ENCODE peak calls at places on chromosomes 13 and 19, in five cellular contexts. One of them, this sample, is unnamed.
A peak's percentile ranks its signal among the peaks of the same experiment; 100 is the strongest.

GRCh38 chr13:66036024-66036614 is 1194.0 kb downstream of the PCDH9 start:
- DNase-seq in HCT116: no peak
- DNase-seq in PC-3: no peak
- DNase-seq in GM23248: no peak
- DNase-seq in MM.1S: no peak
- DNase-seq in this sample: peak; percentile 62

GRCh38 chr13:46797468-46798237 is 692 bp upstream of the ESD start:
- DNase-seq in HCT116: no peak
- DNase-seq in PC-3: no peak
- DNase-seq in GM23248: peak; percentile 73
- DNase-seq in MM.1S: no peak
- DNase-seq in this sample: peak; percentile 6

GRCh38 chr13:69857188-69857821 is 250.3 kb upstream of the ATXN8OS start:
- DNase-seq in HCT116: peak; percentile 45
- DNase-seq in PC-3: peak; percentile 66
- DNase-seq in GM23248: peak; percentile 50
- DNase-seq in MM.1S: peak; percentile 40
- DNase-seq in this sample: peak; percentile 75

GRCh38 chr13:45370922-45371406 is 30.0 kb upstream of the TPT1 start:
- DNase-seq in HCT116: no peak
- DNase-seq in PC-3: peak; percentile 60
- DNase-seq in GM23248: peak; percentile 84
- DNase-seq in MM.1S: no peak
- DNase-seq in this sample: peak; percentile 87

GRCh38 chr13:98390086-98390697 is 186.7 kb downstream of the STK24 start:
- DNase-seq in HCT116: no peak
- DNase-seq in PC-3: no peak
- DNase-seq in GM23248: peak; percentile 32
- DNase-seq in MM.1S: no peak
- DNase-seq in this sample: no peak

GRCh38 chr13:49877629-49878218 is 58.4 kb downstream of the SPRYD7 start:
- DNase-seq in HCT116: no peak
- DNase-seq in PC-3: peak; percentile 22
- DNase-seq in GM23248: no peak
- DNase-seq in MM.1S: no peak
- DNase-seq in this sample: peak; percentile 41

GRCh38 chr19:13063461-13064091 is 39.1 kb downstream of the LYL1 start:
- DNase-seq in HCT116: no peak
- DNase-seq in PC-3: no peak
- DNase-seq in GM23248: no peak
- DNase-seq in MM.1S: no peak
- DNase-seq in this sample: no peak

GRCh38 chr19:35868172-35868822 is at the start of gene APLP1:
- DNase-seq in HCT116: no peak
- DNase-seq in PC-3: peak; percentile 54
- DNase-seq in GM23248: peak; percentile 79
- DNase-seq in MM.1S: peak; percentile 23
- DNase-seq in this sample: peak; percentile 92

GRCh38 chr19:41588497-41589209 is 12.7 kb downstream of the CEACAM21 start:
- DNase-seq in HCT116: no peak
- DNase-seq in PC-3: peak; percentile 50
- DNase-seq in GM23248: peak; percentile 54
- DNase-seq in MM.1S: peak; percentile 52
- DNase-seq in this sample: peak; percentile 46

GRCh38 chr19:23528376-23528775 is 133.1 kb upstream of the ZNF91 start:
- DNase-seq in HCT116: no peak
- DNase-seq in PC-3: peak; percentile 86
- DNase-seq in GM23248: no peak
- DNase-seq in MM.1S: no peak
- DNase-seq in this sample: no peak

GRCh38 chr19:17041994-17042393 is 15.4 kb upstream of the CPAMD8 start:
- DNase-seq in HCT116: no peak
- DNase-seq in PC-3: no peak
- DNase-seq in GM23248: no peak
- DNase-seq in MM.1S: no peak
- DNase-seq in this sample: no peak

GRCh38 chr13:27281420-27281819 is 10.8 kb downstream of the RASL11A start:
- DNase-seq in HCT116: no peak
- DNase-seq in PC-3: peak; percentile 30
- DNase-seq in GM23248: no peak
- DNase-seq in MM.1S: no peak
- DNase-seq in this sample: no peak

GRCh38 chr19:17611462-17612244 is 56.2 kb downstream of the COLGALT1 start:
- DNase-seq in HCT116: no peak
- DNase-seq in PC-3: no peak
- DNase-seq in GM23248: no peak
- DNase-seq in MM.1S: no peak
- DNase-seq in this sample: no peak

GRCh38 chr13:20901668-20902437 is 693 bp downstream of the XPO4 start:
- DNase-seq in HCT116: peak; percentile 15
- DNase-seq in PC-3: peak; percentile 55
- DNase-seq in GM23248: peak; percentile 75
- DNase-seq in MM.1S: peak; percentile 37
- DNase-seq in this sample: peak; percentile 52

GRCh38 chr13:79901336-79901735 is 420.4 kb downstream of the NDFIP2 start:
- DNase-seq in HCT116: no peak
- DNase-seq in PC-3: no peak
- DNase-seq in GM23248: peak; percentile 25
- DNase-seq in MM.1S: no peak
- DNase-seq in this sample: peak; percentile 8

GRCh38 chr13:100485265-100485664 is 103.3 kb downstream of the GGACT start:
- DNase-seq in HCT116: no peak
- DNase-seq in PC-3: no peak
- DNase-seq in GM23248: no peak
- DNase-seq in MM.1S: no peak
- DNase-seq in this sample: no peak

GRCh38 chr19:30319876-30320275 is 52.3 kb upstream of the ZNF536 start:
- DNase-seq in HCT116: no peak
- DNase-seq in PC-3: no peak
- DNase-seq in GM23248: no peak
- DNase-seq in MM.1S: no peak
- DNase-seq in this sample: no peak

GRCh38 chr19:5191091-5191490 is 149.5 kb downstream of the PTPRS start:
- DNase-seq in HCT116: no peak
- DNase-seq in PC-3: peak; percentile 49
- DNase-seq in GM23248: no peak
- DNase-seq in MM.1S: no peak
- DNase-seq in this sample: no peak

GRCh38 chr19:47027586-47028371 is 8.1 kb downstream of the NPAS1 start:
- DNase-seq in HCT116: no peak
- DNase-seq in PC-3: no peak
- DNase-seq in GM23248: no peak
- DNase-seq in MM.1S: no peak
- DNase-seq in this sample: no peak

GRCh38 chr13:32113564-32113963 is 82.0 kb downstream of the FRY start:
- DNase-seq in HCT116: no peak
- DNase-seq in PC-3: no peak
- DNase-seq in GM23248: no peak
- DNase-seq in MM.1S: no peak
- DNase-seq in this sample: no peak

DNA sequence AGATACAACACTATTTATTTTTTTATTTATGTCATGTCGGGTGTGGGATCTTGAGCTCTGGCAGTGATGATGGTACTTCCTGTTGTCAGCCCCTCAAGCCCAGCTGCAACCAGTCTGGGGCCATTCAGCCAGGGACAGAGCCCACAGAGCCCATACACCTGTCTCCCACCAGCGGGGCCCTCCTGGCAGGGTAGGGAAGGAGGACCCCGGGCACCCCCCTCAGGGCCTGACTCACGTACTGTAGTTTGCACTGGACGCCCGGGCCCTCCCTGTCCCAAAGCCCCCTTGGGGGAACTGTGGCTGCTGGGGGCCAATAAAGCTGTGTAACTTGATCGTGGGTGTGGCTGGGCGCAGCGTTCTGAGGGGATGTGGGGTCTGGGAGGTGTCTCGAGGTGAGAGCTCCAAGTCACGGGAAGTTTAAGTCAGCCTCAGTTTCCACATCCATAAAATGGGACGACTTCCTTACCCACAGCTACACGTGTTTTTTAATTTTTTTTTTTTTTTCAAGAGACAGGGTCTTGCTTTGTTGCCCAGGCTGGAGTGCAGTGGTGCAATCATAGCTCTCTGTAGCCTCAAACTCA is 9.5 kb downstream of the ATG4D start:
- DNase-seq in HCT116: no peak
- DNase-seq in PC-3: no peak
- DNase-seq in GM23248: no peak
- DNase-seq in MM.1S: no peak
- DNase-seq in this sample: no peak
- H3K9ac ChIP-seq in HCT116: no peak overlapping the region
- H3K9ac ChIP-seq in PC-3: no peak overlapping the region
- H3K9ac ChIP-seq in GM23248: no peak overlapping the region
- H3K9ac ChIP-seq in MM.1S: no peak overlapping the region
- H3K9ac ChIP-seq in this sample: no peak overlapping the region

DNA sequence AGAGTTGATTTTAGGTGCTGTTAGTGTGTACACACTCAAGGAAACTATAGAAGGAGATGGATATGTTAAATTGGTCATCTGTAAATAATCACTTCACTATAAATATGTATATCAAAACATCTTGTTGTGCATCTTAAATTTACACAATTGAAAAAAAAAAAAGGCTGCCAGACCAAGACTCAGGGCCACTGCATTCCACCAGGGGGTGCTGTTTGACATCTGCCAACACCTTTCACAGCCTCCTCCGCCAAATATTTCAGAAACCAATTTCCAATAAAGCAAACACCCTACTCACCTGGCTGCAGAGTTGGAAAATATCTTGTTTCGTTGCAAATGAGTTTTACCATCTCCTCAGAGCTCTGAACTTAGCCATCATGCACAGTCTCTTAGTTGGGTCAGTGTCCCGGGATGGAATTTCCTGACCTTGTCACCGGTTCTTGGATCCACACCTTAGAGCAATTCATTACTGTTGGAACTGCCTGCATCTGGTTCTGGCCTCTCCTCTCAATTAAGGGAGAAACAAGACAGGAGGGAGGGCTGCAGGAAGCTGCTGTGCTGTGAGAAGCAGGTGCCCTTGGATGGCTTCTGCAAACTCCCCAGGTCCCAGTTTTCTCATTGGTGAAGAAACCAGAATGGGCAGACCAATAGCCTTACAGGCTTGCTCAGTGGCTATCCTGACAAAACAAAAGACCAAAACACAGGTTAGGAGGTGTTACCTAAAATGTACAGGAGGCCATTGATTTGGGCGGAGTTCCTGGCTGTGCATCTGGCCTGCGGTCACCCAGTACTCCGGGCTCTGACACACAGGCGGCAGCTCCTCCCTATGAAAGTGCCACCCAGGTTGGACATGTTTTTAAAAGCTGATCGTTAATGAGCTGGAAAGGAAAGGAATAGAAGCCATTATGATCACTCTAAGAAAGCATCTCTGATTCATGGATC is 746.6 kb downstream of the UQCRFS1 start:
- DNase-seq in HCT116: no peak
- DNase-seq in PC-3: peak; percentile 19
- DNase-seq in GM23248: peak; percentile 66
- DNase-seq in MM.1S: peak; percentile 84
- DNase-seq in this sample: peak; percentile 76
- TF ChIP-seq EZH2phosphoT487 in HCT116: no peak
- TF ChIP-seq EZH2phosphoT487 in PC-3: no peak
- TF ChIP-seq EZH2phosphoT487 in GM23248: no peak
- TF ChIP-seq EZH2phosphoT487 in MM.1S: no peak
- TF ChIP-seq EZH2phosphoT487 in this sample: no peak

GRCh38 chr13:112984954-112985802 is 16.2 kb downstream of the MCF2L start:
- DNase-seq in HCT116: no peak
- DNase-seq in PC-3: no peak
- DNase-seq in GM23248: no peak
- DNase-seq in MM.1S: no peak
- DNase-seq in this sample: no peak
- TF ChIP-seq EZH2 in HCT116: no peak
- TF ChIP-seq EZH2 in PC-3: no peak
- TF ChIP-seq EZH2 in GM23248: no peak
- TF ChIP-seq EZH2 in MM.1S: no peak
- TF ChIP-seq EZH2 in this sample: no peak

GRCh38 chr19:3192228-3192635 is 6.5 kb downstream of the NCLN start:
- DNase-seq in HCT116: no peak
- DNase-seq in PC-3: no peak
- DNase-seq in GM23248: no peak
- DNase-seq in MM.1S: no peak
- DNase-seq in this sample: no peak

GRCh38 chr19:3194063-3194702 is 8.5 kb downstream of the NCLN start:
- DNase-seq in HCT116: no peak
- DNase-seq in PC-3: no peak
- DNase-seq in GM23248: no peak
- DNase-seq in MM.1S: no peak
- DNase-seq in this sample: no peak

GRCh38 chr19:3194703-3195087 is 9.0 kb downstream of the NCLN start:
- DNase-seq in HCT116: no peak
- DNase-seq in PC-3: no peak
- DNase-seq in GM23248: no peak
- DNase-seq in MM.1S: no peak
- DNase-seq in this sample: no peak

GRCh38 chr19:3192684-3193083 is 7.0 kb downstream of the NCLN start:
- DNase-seq in HCT116: no peak
- DNase-seq in PC-3: no peak
- DNase-seq in GM23248: no peak
- DNase-seq in MM.1S: no peak
- DNase-seq in this sample: no peak

GRCh38 chr19:3193256-3194062 is 7.7 kb downstream of the NCLN start:
- DNase-seq in HCT116: no peak
- DNase-seq in PC-3: no peak
- DNase-seq in GM23248: no peak
- DNase-seq in MM.1S: no peak
- DNase-seq in this sample: no peak
- H3K9ac ChIP-seq in HCT116: no peak overlapping the region
- H3K9ac ChIP-seq in PC-3: no peak overlapping the region
- H3K9ac ChIP-seq in GM23248: no peak overlapping the region
- H3K9ac ChIP-seq in MM.1S: no peak overlapping the region
- H3K9ac ChIP-seq in this sample: no peak overlapping the region

GRCh38 chr19:34847393-34847792 is 74.4 kb upstream of the ZNF599 start:
- DNase-seq in HCT116: no peak
- DNase-seq in PC-3: peak; percentile 3
- DNase-seq in GM23248: no peak
- DNase-seq in MM.1S: no peak
- DNase-seq in this sample: no peak

GRCh38 chr19:34853369-34853768 is 73.3 kb upstream of the ZNF30 start:
- DNase-seq in HCT116: no peak
- DNase-seq in PC-3: no peak
- DNase-seq in GM23248: no peak
- DNase-seq in MM.1S: no peak
- DNase-seq in this sample: no peak

GRCh38 chr19:34856052-34856451 is 70.7 kb upstream of the ZNF30 start:
- DNase-seq in HCT116: no peak
- DNase-seq in PC-3: no peak
- DNase-seq in GM23248: no peak
- DNase-seq in MM.1S: no peak
- DNase-seq in this sample: no peak

DNA sequence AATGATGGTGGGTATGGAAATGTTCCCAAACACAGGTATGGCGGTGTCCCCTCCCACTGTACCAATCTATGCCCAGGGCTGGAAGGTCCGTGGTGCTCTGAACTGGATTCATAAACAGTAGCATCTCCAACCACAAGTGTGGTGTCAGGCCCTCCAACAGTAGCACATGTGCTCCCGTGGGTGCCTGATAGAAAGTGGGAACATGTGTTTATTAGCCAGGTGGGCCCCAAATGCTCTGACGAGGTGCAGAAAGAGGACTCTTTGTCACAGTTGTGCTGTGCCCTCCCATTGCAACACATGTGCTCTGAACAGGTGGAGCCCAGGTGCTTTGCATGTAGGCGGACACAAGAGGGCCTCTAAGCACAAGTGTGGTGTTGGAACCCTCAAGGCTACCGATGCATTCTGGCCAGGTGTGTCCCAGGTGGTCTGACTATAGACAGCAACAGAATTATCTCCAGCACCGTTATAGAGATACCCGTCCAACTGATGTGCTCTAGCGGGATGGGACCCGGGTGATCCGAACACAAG is 75.4 kb upstream of the ZNF30 start:
- DNase-seq in HCT116: peak; percentile 18
- DNase-seq in PC-3: peak; percentile 42
- DNase-seq in GM23248: no peak
- DNase-seq in MM.1S: peak; percentile 19
- DNase-seq in this sample: no peak
- TF ChIP-seq EZH2phosphoT487 in HCT116: no peak
- TF ChIP-seq EZH2phosphoT487 in PC-3: no peak
- TF ChIP-seq EZH2phosphoT487 in GM23248: no peak
- TF ChIP-seq EZH2phosphoT487 in MM.1S: no peak
- TF ChIP-seq EZH2phosphoT487 in this sample: no peak

This sample was measured in neural progenitor cell.